ENCODE peak calls at places on chromosomes 12 and 14, in seven cellular contexts. One of them, this sample, is unnamed. For H3K4me1, the result is how much of the 10 kb centered on the place peaks cover.

GRCh38 chr12:20024194-20024593 is 344.1 kb upstream of the PDE3A start:
- DNase-seq in H1: no peak
- DNase-seq in mesendoderm: no peak
- DNase-seq in neuronal stem cell: no peak
- DNase-seq in H9: no peak
- DNase-seq in mesenchymal stem cell: peak
- DNase-seq in IMR-90: no peak
- DNase-seq in this sample: no peak

GRCh38 chr12:107779077-107779840 is 4.8 kb downstream of the ASCL4 start:
- DNase-seq in mesenchymal stem cell: no peak
- DNase-seq in neuronal stem cell: no peak
- DNase-seq in H1: no peak
- DNase-seq in mesendoderm: no peak
- DNase-seq in H9: no peak
- DNase-seq in IMR-90: no peak
- DNase-seq in this sample: no peak

GRCh38 chr12:60230103-60230502 is 634.3 kb downstream of the SLC16A7 start:
- DNase-seq in mesendoderm: no peak
- DNase-seq in IMR-90: peak
- DNase-seq in mesenchymal stem cell: no peak
- DNase-seq in neuronal stem cell: no peak
- DNase-seq in H9: no peak
- DNase-seq in H1: no peak
- DNase-seq in this sample: peak

GRCh38 chr12:130083002-130083401 is 79.3 kb upstream of the FZD10 start:
- DNase-seq in mesenchymal stem cell: no peak
- DNase-seq in IMR-90: no peak
- DNase-seq in H1: no peak
- DNase-seq in neuronal stem cell: no peak
- DNase-seq in H9: no peak
- DNase-seq in mesendoderm: no peak
- DNase-seq in this sample: no peak

GRCh38 chr14:99467338-99468075 is 13.2 kb downstream of the SETD3 start:
- DNase-seq in IMR-90: no peak
- DNase-seq in H9: no peak
- DNase-seq in mesendoderm: no peak
- DNase-seq in H1: no peak
- DNase-seq in mesenchymal stem cell: no peak
- DNase-seq in neuronal stem cell: no peak
- DNase-seq in this sample: no peak

GRCh38 chr12:22729898-22730443 is 105.0 kb downstream of the ETNK1 start:
- DNase-seq in mesendoderm: peak
- DNase-seq in neuronal stem cell: no peak
- DNase-seq in H9: no peak
- DNase-seq in IMR-90: peak
- DNase-seq in H1: no peak
- DNase-seq in mesenchymal stem cell: peak
- DNase-seq in this sample: peak

GRCh38 chr14:104731249-104731924 is 7.4 kb downstream of the ADSS1 start:
- DNase-seq in mesenchymal stem cell: peak
- DNase-seq in neuronal stem cell: no peak
- DNase-seq in IMR-90: no peak
- DNase-seq in H9: peak
- DNase-seq in mesendoderm: peak
- DNase-seq in H1: no peak
- DNase-seq in this sample: peak

GRCh38 chr12:124381454-124382207 is 86.7 kb downstream of the RFLNA start:
- DNase-seq in H1: no peak
- DNase-seq in mesendoderm: no peak
- DNase-seq in IMR-90: peak
- DNase-seq in mesenchymal stem cell: peak
- DNase-seq in H9: no peak
- DNase-seq in neuronal stem cell: no peak
- DNase-seq in this sample: no peak

GRCh38 chr14:31543969-31544799 is 17.0 kb upstream of the NUBPL start:
- DNase-seq in neuronal stem cell: no peak
- DNase-seq in IMR-90: peak
- DNase-seq in mesendoderm: peak
- DNase-seq in mesenchymal stem cell: peak
- DNase-seq in H1: no peak
- DNase-seq in H9: no peak
- DNase-seq in this sample: no peak

GRCh38 chr12:57244306-57244696 is 6.7 kb downstream of the STAC3 start:
- DNase-seq in IMR-90: no peak
- DNase-seq in mesendoderm: no peak
- DNase-seq in neuronal stem cell: no peak
- DNase-seq in mesenchymal stem cell: no peak
- DNase-seq in H1: no peak
- DNase-seq in H9: peak
- DNase-seq in this sample: no peak

GRCh38 chr12:126747530-126748149 is 1519.3 kb upstream of the TMEM132C start:
- DNase-seq in mesenchymal stem cell: no peak
- DNase-seq in H1: peak
- DNase-seq in IMR-90: no peak
- DNase-seq in H9: peak
- DNase-seq in neuronal stem cell: no peak
- DNase-seq in mesendoderm: peak
- DNase-seq in this sample: peak

GRCh38 chr12:97336896-97337751 is 125.5 kb upstream of the RMST start:
- DNase-seq in IMR-90: no peak
- DNase-seq in neuronal stem cell: no peak
- DNase-seq in mesendoderm: no peak
- DNase-seq in H9: no peak
- DNase-seq in H1: no peak
- DNase-seq in mesenchymal stem cell: no peak
- DNase-seq in this sample: no peak

GRCh38 chr12:78880078-78880477 is 15.5 kb downstream of the SYT1 start:
- DNase-seq in H1: no peak
- DNase-seq in IMR-90: peak
- DNase-seq in mesenchymal stem cell: no peak
- DNase-seq in H9: no peak
- DNase-seq in neuronal stem cell: peak
- DNase-seq in mesendoderm: peak
- DNase-seq in this sample: no peak

GRCh38 chr14:99789581-99789980 is 3.6 kb upstream of the EML1 start:
- DNase-seq in neuronal stem cell: no peak
- DNase-seq in mesenchymal stem cell: no peak
- DNase-seq in IMR-90: no peak
- DNase-seq in H9: no peak
- DNase-seq in mesendoderm: no peak
- DNase-seq in H1: no peak
- DNase-seq in this sample: no peak

GRCh38 chr14:39967885-39968284 is 535.7 kb upstream of the FBXO33 start:
- DNase-seq in IMR-90: no peak
- DNase-seq in mesendoderm: no peak
- DNase-seq in H1: no peak
- DNase-seq in H9: no peak
- DNase-seq in neuronal stem cell: no peak
- DNase-seq in mesenchymal stem cell: no peak
- DNase-seq in this sample: no peak

GRCh38 chr12:79174656-79175055 is 310.1 kb downstream of the SYT1 start:
- DNase-seq in mesenchymal stem cell: peak
- DNase-seq in IMR-90: peak
- DNase-seq in mesendoderm: peak
- DNase-seq in H9: no peak
- DNase-seq in H1: no peak
- DNase-seq in neuronal stem cell: no peak
- DNase-seq in this sample: no peak

GRCh38 chr14:51534623-51535022 is 117.1 kb upstream of the FRMD6 start:
- DNase-seq in mesenchymal stem cell: peak
- DNase-seq in H9: no peak
- DNase-seq in IMR-90: peak
- DNase-seq in neuronal stem cell: no peak
- DNase-seq in H1: no peak
- DNase-seq in mesendoderm: peak
- DNase-seq in this sample: peak

GRCh38 chr14:54364555-54365415 is 32.0 kb upstream of the CDKN3 start:
- DNase-seq in neuronal stem cell: no peak
- DNase-seq in H1: peak
- DNase-seq in H9: no peak
- DNase-seq in IMR-90: peak
- DNase-seq in mesendoderm: no peak
- DNase-seq in mesenchymal stem cell: peak
- DNase-seq in this sample: peak

GRCh38 chr12:76755829-76756379 is 8.0 kb upstream of the ZDHHC17 start:
- DNase-seq in mesenchymal stem cell: no peak
- DNase-seq in IMR-90: no peak
- DNase-seq in H1: no peak
- DNase-seq in H9: no peak
- DNase-seq in mesendoderm: peak
- DNase-seq in neuronal stem cell: no peak
- DNase-seq in this sample: no peak

GRCh38 chr14:74389980-74390379 is 36.0 kb downstream of the SYNDIG1L start:
- DNase-seq in H1: no peak
- DNase-seq in IMR-90: no peak
- DNase-seq in mesendoderm: no peak
- DNase-seq in mesenchymal stem cell: no peak
- DNase-seq in H9: no peak
- DNase-seq in neuronal stem cell: no peak
- DNase-seq in this sample: no peak

GRCh38 chr12:24759155-24759554 is 189.7 kb downstream of the BCAT1 start:
- DNase-seq in H9: no peak
- DNase-seq in mesenchymal stem cell: peak
- DNase-seq in neuronal stem cell: no peak
- DNase-seq in IMR-90: peak
- DNase-seq in H1: no peak
- DNase-seq in mesendoderm: peak
- DNase-seq in this sample: no peak

GRCh38 chr12:120562906-120563305 is 18.3 kb downstream of the POP5 start:
- DNase-seq in IMR-90: no peak
- DNase-seq in H1: no peak
- DNase-seq in neuronal stem cell: no peak
- DNase-seq in mesenchymal stem cell: peak
- DNase-seq in mesendoderm: no peak
- DNase-seq in H9: no peak
- DNase-seq in this sample: no peak
- H3K18ac ChIP-seq in IMR-90: no peak
- H3K18ac ChIP-seq in H1: no peak
- H3K18ac ChIP-seq in neuronal stem cell: no peak
- H3K18ac ChIP-seq in mesenchymal stem cell: no peak
- H3K18ac ChIP-seq in mesendoderm: no peak
- H3K18ac ChIP-seq in H9: no peak
- H3K18ac ChIP-seq in this sample: no peak

GRCh38 chr12:13367973-13368372 is 171.4 kb downstream of the EMP1 start:
- DNase-seq in mesenchymal stem cell: no peak
- DNase-seq in H9: no peak
- DNase-seq in neuronal stem cell: no peak
- DNase-seq in IMR-90: no peak
- DNase-seq in mesendoderm: no peak
- DNase-seq in H1: peak
- DNase-seq in this sample: no peak

GRCh38 chr12:13365782-13366366 is 169.3 kb downstream of the EMP1 start:
- DNase-seq in mesendoderm: no peak
- DNase-seq in H1: peak
- DNase-seq in mesenchymal stem cell: no peak
- DNase-seq in H9: no peak
- DNase-seq in neuronal stem cell: no peak
- DNase-seq in IMR-90: no peak
- DNase-seq in this sample: no peak

GRCh38 chr12:13368971-13369370 is 172.4 kb downstream of the EMP1 start:
- DNase-seq in mesenchymal stem cell: no peak
- DNase-seq in IMR-90: no peak
- DNase-seq in neuronal stem cell: peak
- DNase-seq in H9: no peak
- DNase-seq in mesendoderm: peak
- DNase-seq in H1: peak
- DNase-seq in this sample: no peak

GRCh38 chr12:13369496-13369895 is 173.0 kb downstream of the EMP1 start:
- DNase-seq in mesendoderm: no peak
- DNase-seq in IMR-90: no peak
- DNase-seq in H9: no peak
- DNase-seq in mesenchymal stem cell: no peak
- DNase-seq in neuronal stem cell: no peak
- DNase-seq in H1: peak
- DNase-seq in this sample: no peak

DNA sequence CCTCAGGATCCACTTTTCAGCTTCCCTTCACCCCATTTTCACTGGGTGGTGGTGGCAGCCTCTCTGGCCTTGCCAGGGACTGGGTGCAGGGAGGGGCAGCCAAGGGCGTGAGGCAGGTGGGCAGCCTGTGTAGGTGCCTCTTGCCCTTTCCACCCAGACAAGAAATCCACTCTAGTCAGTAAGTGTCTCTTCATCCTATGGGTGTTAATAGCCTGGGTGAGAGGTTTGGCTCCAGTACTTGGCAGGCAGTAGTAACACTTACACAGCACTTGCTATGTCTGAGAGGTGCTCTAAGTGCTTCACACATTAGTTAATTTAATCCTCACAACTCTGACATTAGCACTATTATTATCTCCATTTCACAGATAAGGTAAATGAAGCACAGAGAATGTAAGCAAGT is 171.9 kb downstream of the EMP1 start:
- DNase-seq in neuronal stem cell: no peak
- DNase-seq in H9: no peak
- DNase-seq in mesendoderm: peak
- DNase-seq in H1: peak
- DNase-seq in mesenchymal stem cell: no peak
- DNase-seq in IMR-90: no peak
- DNase-seq in this sample: no peak
- H3K4me1 ChIP-seq in neuronal stem cell: under half
- H3K4me1 ChIP-seq in H9: under half
- H3K4me1 ChIP-seq in mesendoderm: under half
- H3K4me1 ChIP-seq in H1: under half
- H3K4me1 ChIP-seq in mesenchymal stem cell: under half
- H3K4me1 ChIP-seq in IMR-90: under half
- H3K4me1 ChIP-seq in this sample: under half

GRCh38 chr14:44462372-44462771 is 44.7 kb downstream of the FSCB start:
- DNase-seq in H1: no peak
- DNase-seq in H9: no peak
- DNase-seq in mesenchymal stem cell: no peak
- DNase-seq in neuronal stem cell: no peak
- DNase-seq in IMR-90: no peak
- DNase-seq in mesendoderm: no peak
- DNase-seq in this sample: no peak
- H3K18ac ChIP-seq in H1: no peak
- H3K18ac ChIP-seq in H9: no peak
- H3K18ac ChIP-seq in mesenchymal stem cell: no peak
- H3K18ac ChIP-seq in neuronal stem cell: no peak
- H3K18ac ChIP-seq in IMR-90: no peak
- H3K18ac ChIP-seq in mesendoderm: no peak
- H3K18ac ChIP-seq in this sample: no peak

DNA sequence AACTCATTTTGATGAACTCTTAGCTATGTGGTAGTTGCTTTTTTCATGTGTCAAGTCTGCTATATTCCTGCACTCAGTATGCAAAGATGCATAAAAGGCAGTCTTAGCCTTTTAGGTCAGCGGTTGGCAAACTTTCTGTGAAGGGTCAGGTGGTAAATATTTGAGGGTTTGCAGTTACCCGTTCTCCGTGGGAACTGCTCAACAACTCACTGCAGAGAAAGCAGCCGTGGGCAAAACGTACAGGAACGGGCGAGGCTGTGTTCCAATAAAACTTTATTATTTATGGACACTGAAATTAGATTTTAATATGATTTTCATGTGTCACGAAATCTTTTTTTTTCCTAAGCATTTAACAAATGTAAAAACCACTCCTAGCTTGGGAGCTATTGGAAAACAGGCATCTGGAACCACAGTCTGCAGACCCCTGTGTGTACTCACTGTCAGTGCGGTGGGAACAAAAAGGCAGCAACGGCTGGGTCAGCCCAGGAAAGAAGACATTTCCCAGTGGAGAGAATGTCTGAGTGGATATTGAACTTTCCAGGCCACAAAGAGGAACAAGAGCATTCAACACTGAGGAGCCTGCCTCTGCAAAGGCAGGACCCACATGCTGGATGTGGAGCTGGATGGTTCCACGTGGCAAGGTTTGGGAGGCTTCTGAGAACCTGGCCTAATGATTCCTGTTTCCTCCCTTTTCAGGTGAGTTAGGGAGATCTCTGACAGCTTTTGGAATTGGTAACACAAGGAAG is 3.5 kb upstream of the ACACB start:
- DNase-seq in IMR-90: no peak
- DNase-seq in mesendoderm: no peak
- DNase-seq in H1: no peak
- DNase-seq in mesenchymal stem cell: no peak
- DNase-seq in H9: no peak
- DNase-seq in neuronal stem cell: no peak
- DNase-seq in this sample: no peak
- H3K4me1 ChIP-seq in IMR-90: under half
- H3K4me1 ChIP-seq in mesendoderm: under half
- H3K4me1 ChIP-seq in H1: under half
- H3K4me1 ChIP-seq in mesenchymal stem cell: under half
- H3K4me1 ChIP-seq in H9: under half
- H3K4me1 ChIP-seq in neuronal stem cell: under half
- H3K4me1 ChIP-seq in this sample: under half